ENCODE peak calls at places on chromosomes 3 and 15, in six cellular contexts. O is H1, K is K562, L is tibial nerve, R is transverse colon, Y is A549. A is an unnamed sample.
A peak's percentile ranks its signal among the peaks of the same experiment; 100 is the strongest.

GRCh38 chr3:52934626-52935530 is 37.5 kb upstream of the STIMATE start:
- DNase-seq in O (peak; percentile 1), K (peak; percentile 52), L (peak; percentile 33), R (peak; percentile 45), Y (peak; percentile 51), A (no peak)

GRCh38 chr3:60086811-60087210 is 1037.0 kb upstream of the CFAP20DC start:
- DNase-seq in O (no peak), K (peak; percentile 18), L (no peak), R (no peak), Y (no peak), A (no peak)

GRCh38 chr15:40248006-40248783 is 9.3 kb downstream of the PAK6 start:
- DNase-seq in O (no peak), K (no peak), L (no peak), R (no peak), Y (no peak), A (no peak)

GRCh38 chr15:87672309-87672897 is 584.1 kb downstream of the NTRK3 start:
- DNase-seq in O (peak; percentile 13), K (peak; percentile 30), L (no peak), R (no peak), Y (peak; percentile 28), A (no peak)

GRCh38 chr15:47801522-47801921 is 84.2 kb downstream of the SEMA6D start:
- DNase-seq in O (no peak), K (no peak), L (no peak), R (no peak), Y (no peak), A (no peak)

GRCh38 chr15:79680721-79681120 is 216.1 kb downstream of the MTHFS start:
- DNase-seq in O (peak; percentile 25), K (no peak), L (no peak), R (no peak), Y (peak; percentile 74), A (no peak)

GRCh38 chr3:14537590-14538450 is 2.3 kb downstream of the GRIP2 start:
- DNase-seq in O (no peak), K (peak; percentile 86), L (no peak), R (no peak), Y (peak; percentile 65), A (no peak)

GRCh38 chr3:10933958-10934481 is 58.5 kb upstream of the SLC6A1 start:
- DNase-seq in O (no peak), K (no peak), L (no peak), R (no peak), Y (peak; percentile 49), A (no peak)

GRCh38 chr3:78823859-78824258 is 943.9 kb downstream of the ROBO1 start:
- DNase-seq in O (no peak), K (no peak), L (no peak), R (no peak), Y (no peak), A (no peak)

DNA sequence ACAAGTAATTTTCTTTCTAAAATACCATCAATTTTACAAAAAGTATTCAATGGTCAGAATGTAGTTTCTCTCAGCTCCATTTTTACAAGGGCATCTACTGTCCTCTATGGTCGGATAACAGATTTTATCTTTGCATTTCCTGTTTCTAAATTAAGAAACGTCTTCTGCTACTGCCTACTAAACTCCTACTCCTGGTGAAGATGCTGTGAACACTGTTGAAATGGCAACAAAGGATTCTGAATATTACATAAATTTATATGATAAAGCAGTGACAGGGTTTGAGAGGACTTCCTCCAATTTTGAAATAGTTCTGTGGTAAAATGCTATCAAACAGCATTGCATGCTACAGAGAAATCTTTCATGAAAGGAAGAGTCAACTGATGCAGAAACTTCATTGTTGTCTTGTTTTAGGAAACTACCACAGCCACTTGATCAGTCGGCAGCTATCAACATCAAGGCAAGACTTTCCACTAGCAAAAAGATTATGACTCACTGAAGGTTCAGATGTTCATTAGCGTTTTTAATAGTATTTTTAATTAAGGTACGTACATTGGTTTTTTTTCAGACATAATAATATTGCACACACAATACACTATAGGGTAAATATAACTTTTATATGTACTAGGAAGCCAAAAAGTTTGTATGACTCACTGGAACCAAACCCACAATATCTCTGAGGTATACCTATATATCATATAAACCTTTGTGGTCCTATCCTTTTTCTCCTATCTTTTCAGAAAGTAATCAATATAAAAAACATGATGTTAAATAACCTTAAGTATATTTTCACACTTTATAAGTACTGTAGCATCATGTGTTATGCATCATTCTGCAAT is 156.1 kb downstream of the STAG1 start:
- DNase-seq in O (no peak), K (no peak), L (no peak), R (no peak), Y (no peak), A (no peak)
- TF ChIP-seq CTCF in O (no peak), K (no peak), L (no peak), R (no peak), Y (no peak), A (no peak)

GRCh38 chr3:146637871-146638270 is 32.7 kb upstream of the PLSCR5 start:
- DNase-seq in O (no peak), K (no peak), L (no peak), R (no peak), Y (no peak), A (no peak)
- TF ChIP-seq EP300 in O (no peak), K (no peak), L (no peak), R (no peak), Y (no peak), A (no peak)

GRCh38 chr3:127820221-127820870 is 2.0 kb downstream of the MGLL start:
- DNase-seq in O (no peak), K (no peak), L (no peak), R (peak; percentile 31), Y (no peak), A (no peak)
- H3K4me1 ChIP-seq in O (no peaks in the 10 kb centered on the region), K (no peaks in the 10 kb centered on the region), L (no peaks in the 10 kb centered on the region), R (peaks cover 38% of the 10 kb centered on the region), Y (peaks cover 59% of the 10 kb centered on the region), A (peaks cover 80% of the 10 kb centered on the region)

GRCh38 chr3:107855710-107856109 is 235.1 kb downstream of the CD47 start:
- DNase-seq in O (no peak), K (no peak), L (no peak), R (no peak), Y (peak; percentile 16), A (no peak)
- TF ChIP-seq CTCF in O (peak; percentile 34), K (peak; percentile 44), L (no peak), R (no peak), Y (peak; percentile 35), A (no peak)

GRCh38 chr3:65305836-65306235 is 618.0 kb upstream of the ADAMTS9 start:
- DNase-seq in O (no peak), K (no peak), L (no peak), R (no peak), Y (no peak), A (no peak)
- TF ChIP-seq EP300 in O (no peak), K (no peak), L (no peak), R (no peak), Y (no peak), A (no peak)

DNA sequence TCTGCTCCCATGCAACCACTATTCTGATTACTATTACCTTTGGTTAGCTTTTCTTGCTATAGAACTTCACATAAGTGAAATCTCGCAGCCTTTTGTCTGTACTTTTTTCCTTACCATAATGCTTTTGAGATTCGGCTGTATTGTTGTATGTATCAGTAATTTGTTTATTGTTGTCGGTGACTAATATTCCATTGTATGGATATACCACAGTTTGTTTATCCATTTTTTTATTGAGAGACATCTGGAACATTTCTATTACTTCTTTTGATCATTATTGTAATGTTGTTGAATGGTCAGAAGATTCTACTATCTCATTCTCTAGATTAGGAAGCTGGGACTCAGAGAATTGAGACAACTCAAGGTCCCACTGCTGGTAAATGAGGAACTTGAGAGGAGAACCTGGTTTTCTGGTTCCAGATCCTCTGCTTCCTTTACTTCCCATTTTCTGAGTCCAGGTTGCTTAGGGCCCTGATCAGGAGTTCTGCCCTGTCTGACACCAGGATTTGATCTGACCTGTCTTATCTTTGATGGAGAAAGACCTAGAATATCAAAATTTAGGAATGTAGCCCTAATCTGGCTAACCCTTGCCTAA is 18.2 kb upstream of the SPTSSB start:
- DNase-seq in O (no peak), K (no peak), L (no peak), R (no peak), Y (no peak), A (no peak)
- H3K4me1 ChIP-seq in O (no peaks in the 10 kb centered on the region), K (no peaks in the 10 kb centered on the region), L (no peaks in the 10 kb centered on the region), R (no peaks in the 10 kb centered on the region), Y (no peaks in the 10 kb centered on the region), A (no peaks in the 10 kb centered on the region)

GRCh38 chr3:149958171-149958796 is 12.4 kb downstream of the PFN2 start:
- DNase-seq in O (no peak), K (no peak), L (no peak), R (no peak), Y (no peak), A (no peak)
- TF ChIP-seq CTCF in O (peak; percentile 52), K (no peak), L (no peak), R (no peak), Y (no peak), A (no peak)

GRCh38 chr3:72237679-72238320 is 452.9 kb upstream of the PROK2 start:
- DNase-seq in O (no peak), K (no peak), L (no peak), R (no peak), Y (no peak), A (no peak)

GRCh38 chr3:72232777-72233176 is 447.8 kb upstream of the PROK2 start:
- DNase-seq in O (peak; percentile 10), K (no peak), L (no peak), R (no peak), Y (no peak), A (no peak)

GRCh38 chr3:72231439-72232196 is 446.7 kb upstream of the PROK2 start:
- DNase-seq in O (no peak), K (no peak), L (no peak), R (no peak), Y (no peak), A (no peak)

GRCh38 chr3:72233571-72233970 is 448.6 kb upstream of the PROK2 start:
- DNase-seq in O (no peak), K (no peak), L (no peak), R (no peak), Y (no peak), A (no peak)

GRCh38 chr3:72234394-72234793 is 449.4 kb upstream of the PROK2 start:
- DNase-seq in O (no peak), K (no peak), L (no peak), R (no peak), Y (no peak), A (no peak)
- TF ChIP-seq EP300 in O (no peak), K (no peak), L (peak; percentile 61), R (no peak), Y (no peak), A (no peak)

A was measured in esophagus muscularis mucosa.